ENCODE peak calls at places on chromosome 18, in ten cellular contexts. J, E, T, K, S, V, Y, I, D and A are unnamed samples. For H3K36me3, the result is how much of the 10 kb centered on the place peaks cover.

GRCh38 chr18:75405341-75405740 is 22.2 kb downstream of the SMIM21 start:
- DNase-seq in V (peak), I (no peak), T (no peak), S (no peak), E (no peak), D (no peak), K (no peak), J (no peak), Y (no peak), A (no peak)

GRCh38 chr18:46946656-46947282 is 29.4 kb downstream of the KATNAL2 start:
- DNase-seq in T (peak), D (peak), S (peak), V (peak), I (peak), K (peak), J (peak), E (peak), Y (peak), A (peak)

GRCh38 chr18:68314403-68314802 is 400.5 kb downstream of the TMX3 start:
- DNase-seq in S (no peak), Y (no peak), I (no peak), K (no peak), D (no peak), T (no peak), J (no peak), E (no peak), V (peak), A (no peak)

GRCh38 chr18:61308009-61308408 is 25.2 kb upstream of the CDH20 start:
- DNase-seq in J (no peak), T (no peak), V (no peak), E (no peak), S (no peak), I (no peak), D (no peak), Y (no peak), K (no peak), A (no peak)

GRCh38 chr18:32920796-32921787 is 148.3 kb upstream of the KLHL14 start:
- DNase-seq in K (no peak), I (no peak), S (no peak), Y (no peak), E (no peak), V (peak), J (no peak), D (no peak), T (no peak), A (no peak)

GRCh38 chr18:68667121-68667520 is 47.8 kb downstream of the TMX3 start:
- DNase-seq in T (no peak), D (no peak), K (no peak), I (no peak), J (no peak), E (no peak), V (peak), Y (no peak), S (no peak), A (no peak)

GRCh38 chr18:78972385-78972918 is 7.2 kb upstream of the SALL3 start:
- DNase-seq in S (no peak), I (no peak), V (no peak), D (no peak), E (no peak), Y (no peak), J (no peak), K (no peak), T (no peak), A (no peak)

GRCh38 chr18:60413944-60414547 is 41.5 kb upstream of the MC4R start:
- DNase-seq in S (no peak), Y (no peak), E (no peak), D (no peak), J (no peak), T (no peak), K (no peak), V (peak), I (no peak), A (no peak)

GRCh38 chr18:70781860-70782453 is 493.1 kb downstream of the SOCS6 start:
- DNase-seq in T (no peak), E (no peak), J (no peak), I (no peak), D (no peak), S (no peak), K (peak), V (peak), Y (no peak), A (no peak)

GRCh38 chr18:24231773-24232735 is 93.2 kb downstream of the CABYR start:
- DNase-seq in K (no peak), Y (no peak), J (no peak), I (no peak), D (no peak), T (no peak), S (no peak), E (no peak), V (peak), A (peak)

GRCh38 chr18:47932170-47932569 is 1.7 kb upstream of the SMAD2 start:
- DNase-seq in E (no peak), T (no peak), V (no peak), K (no peak), J (no peak), S (no peak), Y (no peak), I (no peak), D (no peak), A (no peak)

GRCh38 chr18:6373187-6373586 is 41.5 kb downstream of the L3MBTL4 start:
- DNase-seq in D (no peak), T (no peak), S (no peak), K (no peak), E (no peak), V (no peak), J (no peak), Y (no peak), I (peak), A (no peak)

GRCh38 chr18:25058520-25058919 is 293.4 kb downstream of the ZNF521 start:
- DNase-seq in K (no peak), S (no peak), T (peak), V (no peak), Y (no peak), I (no peak), E (no peak), D (no peak), J (no peak), A (no peak)

GRCh38 chr18:48800479-48800876 is 150.3 kb downstream of the SMAD7 start:
- DNase-seq in T (peak), K (no peak), I (no peak), D (no peak), S (no peak), V (no peak), Y (peak), J (no peak), E (peak), A (no peak)

GRCh38 chr18:39487932-39488331 is 1922.3 kb upstream of the CELF4 start:
- DNase-seq in K (no peak), I (no peak), J (no peak), V (no peak), S (no peak), Y (no peak), E (no peak), T (no peak), D (no peak), A (no peak)

GRCh38 chr18:79454034-79454735 is 58.5 kb downstream of the NFATC1 start:
- DNase-seq in J (no peak), D (no peak), I (no peak), V (peak), E (no peak), K (no peak), T (no peak), Y (no peak), S (no peak), A (peak)

GRCh38 chr18:9914334-9914583 is 443 bp downstream of the VAPA start:
- DNase-seq in I (no peak), J (no peak), D (no peak), T (no peak), Y (no peak), S (no peak), V (no peak), K (no peak), E (no peak), A (no peak)

GRCh38 chr18:79439201-79440023 is 43.7 kb downstream of the NFATC1 start:
- DNase-seq in V (peak), K (peak), T (no peak), Y (no peak), J (no peak), E (no peak), S (no peak), I (no peak), D (no peak), A (peak)

GRCh38 chr18:22199005-22199404 is 29.6 kb downstream of the GATA6 start:
- DNase-seq in D (no peak), T (no peak), K (no peak), J (no peak), Y (no peak), E (no peak), S (no peak), V (no peak), I (no peak), A (no peak)
- H3K36me3 ChIP-seq in D (half or more), T (under half), K (under half), J (under half), Y (under half), E (under half), S (under half), V (under half), I (under half), A (under half)

GRCh38 chr18:35185771-35186170 is 55.1 kb upstream of the ZNF397 start:
- DNase-seq in D (no peak), T (no peak), Y (no peak), V (no peak), K (no peak), S (no peak), J (no peak), I (peak), E (no peak), A (no peak)
- TF ChIP-seq CTCF in D (no peak), T (no peak), Y (no peak), V (no peak), K (peak), S (no peak), J (no peak), I (no peak), E (no peak), A (no peak)

GRCh38 chr18:26457611-26458350 is 90.6 kb downstream of the KCTD1 start:
- DNase-seq in K (no peak), Y (no peak), I (no peak), E (no peak), V (no peak), D (no peak), J (peak), T (no peak), S (no peak), A (no peak)

GRCh38 chr18:26459884-26460283 is 88.5 kb downstream of the KCTD1 start:
- DNase-seq in K (no peak), Y (no peak), J (no peak), T (no peak), I (no peak), D (no peak), S (no peak), E (no peak), V (no peak), A (no peak)

GRCh38 chr18:26459340-26459739 is 89.0 kb downstream of the KCTD1 start:
- DNase-seq in E (no peak), Y (no peak), T (no peak), K (no peak), V (no peak), I (no peak), J (peak), D (no peak), S (no peak), A (no peak)

GRCh38 chr18:26457195-26457594 is 91.2 kb downstream of the KCTD1 start:
- DNase-seq in K (no peak), V (no peak), T (no peak), Y (no peak), J (peak), D (no peak), S (no peak), I (no peak), E (no peak), A (no peak)

GRCh38 chr18:26458526-26459232 is 89.7 kb downstream of the KCTD1 start:
- DNase-seq in T (no peak), S (no peak), K (no peak), I (peak), Y (no peak), E (no peak), V (peak), J (peak), D (no peak), A (no peak)
- TF ChIP-seq POLR2A in T (no peak), S (no peak), K (no peak), I (no peak), Y (no peak), E (no peak), V (no peak), J (no peak), D (no peak), A (no peak)

DNA sequence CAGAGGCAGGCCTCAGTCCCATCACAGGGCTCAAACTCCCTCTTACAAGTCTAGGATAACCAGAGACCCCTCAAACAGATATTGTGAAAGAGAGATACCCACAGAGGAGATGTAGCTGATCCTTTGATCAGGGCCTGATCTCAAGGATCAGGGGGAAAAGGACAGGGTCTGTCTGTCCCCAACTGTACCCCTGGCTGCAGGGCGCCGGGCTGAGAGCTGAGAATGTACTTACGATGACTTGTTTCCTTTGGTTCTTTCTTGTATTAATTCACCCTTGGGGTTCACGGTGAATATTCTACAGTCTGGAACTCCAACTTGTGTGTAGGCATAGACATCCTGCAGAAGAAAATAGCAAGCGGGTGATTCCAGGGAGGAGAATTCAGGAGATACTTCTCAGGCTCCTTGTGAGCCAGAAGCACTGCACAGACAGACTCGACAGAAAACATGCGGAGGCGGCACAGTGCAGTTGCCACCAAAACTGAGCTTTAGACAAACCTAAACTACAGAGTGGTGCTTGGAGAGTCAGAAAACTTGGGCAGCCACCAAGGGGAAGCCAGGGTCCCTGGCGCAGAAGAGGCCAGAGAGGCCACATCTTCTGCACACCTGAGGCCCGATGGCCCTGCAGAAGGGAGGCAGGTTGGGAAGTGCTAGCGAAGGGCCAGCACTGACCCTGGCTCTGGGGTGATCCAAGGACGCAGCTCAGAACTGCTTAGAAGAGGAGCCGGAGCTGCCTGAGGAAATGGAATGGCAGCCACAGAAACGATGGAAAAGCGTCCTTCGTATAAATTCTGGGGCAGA is 73.9 kb downstream of the EMILIN2 start:
- DNase-seq in E (no peak), K (no peak), D (no peak), Y (no peak), V (no peak), T (no peak), S (no peak), J (peak), I (no peak), A (no peak)
- H3K36me3 ChIP-seq in E (under half), K (under half), D (half or more), Y (half or more), V (half or more), T (under half), S (half or more), J (half or more), I (under half), A (under half)

DNA sequence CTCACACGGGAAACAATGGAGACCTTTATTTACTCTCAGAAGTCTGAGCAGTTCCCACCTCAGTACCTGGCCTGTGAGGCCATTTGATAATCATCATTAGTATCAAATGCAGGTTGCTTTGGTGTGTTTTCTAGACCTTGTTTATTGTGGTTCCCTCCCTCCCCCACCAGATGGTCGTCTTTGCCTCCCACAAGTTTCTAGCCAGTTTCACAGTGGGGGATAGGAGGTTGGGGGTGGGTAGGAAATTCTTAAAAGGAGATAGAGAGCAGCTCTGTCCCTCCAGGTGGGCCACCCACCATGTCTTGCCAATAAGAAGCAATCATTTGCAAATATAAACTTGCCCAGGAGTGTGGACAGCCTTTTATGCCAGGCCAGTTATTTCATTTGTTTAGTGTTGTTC is 31.3 kb downstream of the SETBP1 start:
- DNase-seq in S (no peak), I (no peak), E (no peak), J (no peak), D (no peak), T (no peak), K (no peak), V (no peak), Y (no peak), A (no peak)
- TF ChIP-seq CTCF in S (no peak), I (no peak), E (no peak), J (no peak), D (no peak), T (no peak), K (no peak), V (no peak), Y (no peak), A (no peak)

DNA sequence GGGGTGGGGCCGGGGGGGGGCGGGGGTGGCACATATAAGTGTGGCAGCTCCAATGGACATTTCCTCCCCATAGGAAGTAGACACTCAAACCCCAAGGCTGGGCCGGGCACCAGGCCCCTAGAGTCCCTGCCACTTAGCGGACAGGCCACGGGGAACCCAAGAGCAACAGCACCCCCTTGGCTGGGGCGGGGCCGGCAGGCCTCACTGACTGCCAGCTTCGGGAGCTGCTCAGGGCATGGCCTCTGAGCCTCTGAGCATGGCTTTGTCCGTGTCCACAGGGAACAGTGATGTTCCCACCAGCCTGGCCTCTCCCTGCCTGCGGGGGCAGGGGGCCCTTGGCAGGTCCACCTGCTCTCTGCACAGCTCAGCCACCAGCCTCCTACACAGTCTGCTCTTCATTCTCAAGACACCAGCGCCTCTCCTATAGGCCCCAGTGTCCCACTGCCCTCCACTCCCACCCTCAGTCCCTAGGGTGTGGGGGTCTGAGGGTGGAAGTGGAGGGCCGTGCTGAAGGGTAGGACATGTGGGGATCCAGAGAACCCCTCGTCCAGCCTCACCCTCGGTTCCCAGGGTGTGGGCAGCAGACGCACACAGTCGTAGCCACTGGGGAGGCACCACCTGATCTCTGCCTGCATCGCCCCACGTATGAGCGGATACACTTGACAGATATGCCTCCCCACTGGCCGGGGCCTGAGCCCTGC is 106.7 kb downstream of the FAM210A start:
- DNase-seq in I (no peak), E (no peak), D (no peak), V (no peak), S (no peak), K (no peak), Y (peak), J (peak), T (no peak), A (no peak)
- TF ChIP-seq POLR2A in I (no peak), E (no peak), D (no peak), V (no peak), S (no peak), K (no peak), Y (no peak), J (no peak), T (no peak), A (no peak)

GRCh38 chr18:42074704-42075103 is 119.7 kb downstream of the PIK3C3 start:
- DNase-seq in T (no peak), D (no peak), J (no peak), V (no peak), Y (no peak), E (no peak), I (no peak), S (no peak), K (no peak), A (no peak)
- H3K36me3 ChIP-seq in T (under half), D (half or more), J (half or more), V (under half), Y (under half), E (under half), I (under half), S (under half), K (under half), A (half or more)

DNA sequence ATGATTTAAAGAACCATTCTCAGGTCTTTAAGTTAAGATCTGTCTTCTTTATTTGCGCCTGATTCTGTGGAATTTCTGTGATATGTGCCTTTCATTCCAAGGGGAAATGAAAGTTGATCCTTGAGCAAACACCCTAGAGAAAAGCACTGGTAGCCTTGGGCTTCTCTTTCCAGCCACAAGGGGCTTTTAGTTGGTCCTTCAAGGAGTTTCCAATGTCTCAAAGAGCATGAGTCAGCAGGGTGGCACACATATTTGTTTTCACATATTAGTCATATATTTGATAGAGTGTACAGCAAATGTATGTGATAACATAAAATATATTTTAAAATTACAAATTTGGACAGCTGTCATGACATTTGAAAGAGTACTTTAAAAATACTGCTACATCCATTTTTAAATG is 339.5 kb downstream of the TXNL1 start:
- DNase-seq in E (no peak), J (no peak), D (no peak), Y (no peak), T (no peak), K (no peak), I (no peak), S (no peak), V (peak), A (no peak)
- TF ChIP-seq CTCF in E (no peak), J (no peak), D (no peak), Y (no peak), T (no peak), K (no peak), I (no peak), S (no peak), V (peak), A (no peak)